ENCODE peak calls at places on chromosome 17, in six cellular contexts. N is ovary, R is heart left ventricle, Q is Peyer's patch, Y is body of pancreas, P is prostate gland. M is an unnamed sample.

GRCh38 chr17:79659376-79659775 is 48.5 kb upstream of the RBFOX3 start:
- DNase-seq in Y (no peak), N (no peak), R (no peak), Q (no peak), P (peak; percentile 2), M (no peak)

GRCh38 chr17:44900894-44901293 is 1.6 kb upstream of the EFTUD2 start:
- DNase-seq in Q (no peak), R (no peak), P (no peak), N (no peak), Y (no peak), M (no peak)

GRCh38 chr17:34837796-34838195 is 123.5 kb downstream of the CCT6B start:
- DNase-seq in N (no peak), Y (no peak), R (no peak), Q (no peak), P (no peak), M (no peak)

GRCh38 chr17:17837380-17837821 is 615 bp upstream of the SREBF1 start:
- DNase-seq in R (peak; percentile 74), Y (peak; percentile 45), N (peak; percentile 37), P (no peak), Q (no peak), M (no peak)

GRCh38 chr17:79647456-79647915 is 36.6 kb upstream of the RBFOX3 start:
- DNase-seq in R (no peak), Y (no peak), N (no peak), P (peak; percentile 1), Q (no peak), M (no peak)

GRCh38 chr17:10463402-10463801 is 6.0 kb downstream of the MYH4 start:
- DNase-seq in P (no peak), Y (no peak), N (no peak), Q (no peak), R (no peak), M (no peak)

GRCh38 chr17:56432443-56432842 is 161.1 kb upstream of the NOG start:
- DNase-seq in Q (no peak), Y (no peak), R (no peak), P (no peak), N (no peak), M (no peak)

GRCh38 chr17:51046527-51047384 is 73.9 kb downstream of the SPAG9 start:
- DNase-seq in R (peak; percentile 74), Q (no peak), Y (peak; percentile 62), N (peak; percentile 74), P (peak; percentile 74), M (no peak)

GRCh38 chr17:17408236-17408794 is 68.5 kb upstream of the MED9 start:
- DNase-seq in N (no peak), Q (no peak), P (no peak), Y (no peak), R (no peak), M (no peak)

GRCh38 chr17:29929006-29929543 is 953 bp downstream of the SSH2 start:
- DNase-seq in R (no peak), Y (peak; percentile 53), Q (no peak), P (peak; percentile 10), N (no peak), M (no peak)

GRCh38 chr17:37322826-37323561 is 52.8 kb upstream of the C17orf78 start:
- DNase-seq in N (no peak), Y (no peak), Q (no peak), P (no peak), R (no peak), M (no peak)

GRCh38 chr17:60599220-60599619 is 773 bp upstream of the PPM1D start:
- DNase-seq in P (no peak), R (no peak), N (no peak), Y (no peak), Q (no peak), M (no peak)

GRCh38 chr17:13266596-13266995 is 248.8 kb upstream of the ELAC2 start:
- DNase-seq in R (no peak), Y (no peak), Q (no peak), N (no peak), P (no peak), M (no peak)

GRCh38 chr17:14299261-14300093 is 1.4 kb upstream of the HS3ST3B1 start:
- DNase-seq in N (peak; percentile 53), P (no peak), R (peak; percentile 50), Q (peak; percentile 64), Y (peak; percentile 22), M (peak; percentile 90)

GRCh38 chr17:80984749-80985148 is 6.9 kb upstream of the CHMP6 start:
- DNase-seq in R (no peak), N (no peak), P (no peak), Q (no peak), Y (no peak), M (no peak)

GRCh38 chr17:43757171-43757660 is 1.4 kb downstream of the SOST start:
- DNase-seq in P (no peak), N (no peak), R (no peak), Q (no peak), Y (no peak), M (no peak)

GRCh38 chr17:81071761-81072741 is 37.1 kb downstream of the BAIAP2 start:
- DNase-seq in P (no peak), R (no peak), Y (peak; percentile 37), Q (no peak), N (no peak), M (no peak)

GRCh38 chr17:61390479-61390791 is 9.2 kb upstream of the TBX2 start:
- DNase-seq in P (no peak), R (no peak), Y (no peak), N (no peak), Q (no peak), M (no peak)

GRCh38 chr17:60579090-60579489 is 20.9 kb upstream of the PPM1D start:
- DNase-seq in Q (no peak), Y (no peak), R (no peak), P (no peak), N (no peak), M (no peak)

GRCh38 chr17:11641521-11642275 is 43.4 kb downstream of the DNAH9 start:
- DNase-seq in Y (no peak), N (no peak), R (no peak), P (no peak), Q (no peak), M (no peak)

GRCh38 chr17:75845058-75845711 is 981 bp upstream of the UNC13D start:
- DNase-seq in P (peak; percentile 92), Y (peak; percentile 98), N (peak; percentile 59), R (peak; percentile 92), Q (peak; percentile 91), M (peak; percentile 94)
- TF ChIP-seq CTCF in P (peak; percentile 60), Y (peak; percentile 99), N (peak; percentile 63), R (peak; percentile 85), Q (peak; percentile 84), M (peak; percentile 95)

GRCh38 chr17:385836-386144 is 33.2 kb upstream of the RPH3AL start:
- DNase-seq in Y (no peak), P (no peak), N (no peak), Q (no peak), R (no peak), M (no peak)
- H3K4me3 ChIP-seq in Y (peak overlapping the region; percentile 16), P (peak overlapping the region; percentile 49), N (peak overlapping the region; percentile 33), Q (peak overlapping the region; percentile 89), R (peak overlapping the region; percentile 60), M (peak overlapping the region; percentile 48)

GRCh38 chr17:27348196-27348595 is 54.3 kb downstream of the WSB1 start:
- DNase-seq in Y (no peak), Q (no peak), N (no peak), R (no peak), P (no peak), M (no peak)
- TF ChIP-seq POLR2A in Y (no peak), Q (no peak), N (no peak), R (no peak), P (no peak), M (no peak)

GRCh38 chr17:63435681-63436522 is 10.2 kb downstream of the CYB561 start:
- DNase-seq in R (no peak), Q (peak; percentile 80), N (no peak), P (peak; percentile 71), Y (peak; percentile 78), M (no peak)

GRCh38 chr17:63434951-63435571 is 11.0 kb downstream of the CYB561 start:
- DNase-seq in Y (peak; percentile 96), N (no peak), R (peak; percentile 88), Q (peak; percentile 86), P (peak; percentile 91), M (no peak)

GRCh38 chr17:63431939-63432804 is 13.9 kb downstream of the CYB561 start:
- DNase-seq in Y (no peak), P (peak; percentile 48), R (no peak), Q (peak; percentile 58), N (no peak), M (peak; percentile 33)

GRCh38 chr17:63431618-63431938 is 14.5 kb downstream of the CYB561 start:
- DNase-seq in P (no peak), N (no peak), R (no peak), Q (no peak), Y (no peak), M (peak; percentile 10)

GRCh38 chr17:63433746-63434591 is 12.1 kb downstream of the CYB561 start:
- DNase-seq in P (peak; percentile 56), R (peak; percentile 89), N (peak; percentile 79), Q (peak; percentile 60), Y (peak; percentile 89), M (peak; percentile 76)
- TF ChIP-seq CTCF in P (no peak), R (no peak), N (no peak), Q (no peak), Y (no peak), M (no peak)

GRCh38 chr17:47860396-47860795 is 9.4 kb upstream of the SP6 start:
- DNase-seq in P (no peak), Y (no peak), Q (no peak), R (no peak), N (no peak), M (no peak)
- H3K4me3 ChIP-seq in P (no peak overlapping the region), Y (no peak overlapping the region), Q (no peak overlapping the region), R (no peak overlapping the region), N (no peak overlapping the region), M (no peak overlapping the region)

GRCh38 chr17:40113110-40113960 is 8.4 kb upstream of the MSL1 start:
- DNase-seq in Q (peak; percentile 90), Y (peak; percentile 94), R (peak; percentile 93), P (peak; percentile 95), N (peak; percentile 93), M (peak; percentile 96)
- TF ChIP-seq POLR2A in Q (no peak), Y (peak; percentile 51), R (no peak), P (peak; percentile 22), N (no peak), M (no peak)

M was measured in spleen.